ENCODE peak calls at places on chromosomes 4 and X, in nine cellular contexts. C, F, S, G, J, M, A, W and O are unnamed samples.

GRCh38 chr4:53763813-53764597 is 172.7 kb upstream of the LNX1 start:
- DNase-seq in F (peak), A (no peak), J (peak), G (no peak), C (no peak), S (no peak), M (no peak), W (peak), O (no peak)

GRCh38 chr4:176792348-176793059 is at the start of gene VEGFC:
- DNase-seq in W (peak), M (peak), J (no peak), F (peak), C (peak), A (peak), G (peak), S (peak), O (no peak)

GRCh38 chr4:99447079-99447478 is 11.9 kb upstream of the ADH7 start:
- DNase-seq in G (no peak), F (no peak), S (peak), C (no peak), A (no peak), J (no peak), M (no peak), W (peak), O (no peak)

GRCh38 chr4:70940134-70940533 is 38.0 kb downstream of the MOB1B start:
- DNase-seq in W (no peak), F (no peak), C (no peak), M (no peak), S (no peak), G (no peak), J (no peak), A (no peak), O (no peak)

GRCh38 chr4:144574004-144574403 is 72.0 kb upstream of the HHIP start:
- DNase-seq in F (no peak), C (no peak), G (no peak), A (no peak), W (no peak), J (no peak), S (no peak), M (no peak), O (no peak)

GRCh38 chrX:30679369-30679768 is 26.1 kb downstream of the GK start:
- DNase-seq in C (no peak), J (no peak), A (no peak), M (no peak), W (no peak), S (no peak), G (no peak), F (no peak), O (no peak)

GRCh38 chrX:11382935-11383334 is 89.7 kb downstream of the AMELX start:
- DNase-seq in G (no peak), M (no peak), F (no peak), W (no peak), S (no peak), C (no peak), J (no peak), A (no peak), O (no peak)

GRCh38 chr4:10878861-10879260 is 194.3 kb upstream of the CLNK start:
- DNase-seq in J (no peak), W (no peak), M (no peak), G (no peak), C (no peak), S (no peak), A (no peak), F (no peak), O (no peak)

GRCh38 chr4:99324978-99325377 is 3.8 kb upstream of the ADH1B start:
- DNase-seq in A (peak), W (peak), S (no peak), J (no peak), F (peak), M (peak), G (no peak), C (peak), O (no peak)

GRCh38 chrX:48613502-48614160 is 16.3 kb downstream of the WDR13 start:
- DNase-seq in S (no peak), A (no peak), J (no peak), F (no peak), G (no peak), M (no peak), W (peak), C (no peak), O (no peak)

GRCh38 chrX:49844622-49845021 is 15.5 kb downstream of the PAGE4 start:
- DNase-seq in A (no peak), G (no peak), J (no peak), S (no peak), F (no peak), W (no peak), M (no peak), C (no peak), O (no peak)

GRCh38 chr4:52833941-52834525 is 28.1 kb upstream of the RASL11B start:
- DNase-seq in W (peak), C (no peak), F (no peak), J (no peak), M (no peak), S (no peak), G (no peak), A (no peak), O (no peak)

GRCh38 chrX:19782419-19782818 is 105.0 kb downstream of the SH3KBP1 start:
- DNase-seq in S (no peak), C (no peak), G (no peak), M (no peak), F (no peak), W (no peak), A (no peak), J (no peak), O (no peak)

GRCh38 chr4:100762738-100763137 is 244.9 kb upstream of the EMCN start:
- DNase-seq in F (no peak), A (no peak), J (no peak), S (no peak), W (no peak), C (no peak), G (no peak), M (no peak), O (no peak)

GRCh38 chrX:102672876-102673275 is 21.6 kb downstream of the GPRASP1 start:
- DNase-seq in J (no peak), C (no peak), S (no peak), G (no peak), F (no peak), W (peak), M (no peak), A (no peak), O (no peak)

GRCh38 chr4:54363037-54363436 is 133.9 kb downstream of the PDGFRA start:
- DNase-seq in M (no peak), A (no peak), C (no peak), F (no peak), G (no peak), W (no peak), S (no peak), J (no peak), O (no peak)

GRCh38 chr4:38179690-38180299 is 219.6 kb downstream of the PTTG2 start:
- DNase-seq in G (peak), J (peak), S (peak), F (peak), A (peak), W (peak), C (peak), M (peak), O (no peak)

GRCh38 chrX:57900961-57901360 is 9.3 kb downstream of the ZXDA start:
- DNase-seq in M (no peak), A (no peak), W (peak), G (no peak), S (no peak), C (no peak), F (no peak), J (no peak), O (no peak)

GRCh38 chrX:23810279-23810678 is 27.3 kb downstream of the SAT1 start:
- DNase-seq in W (no peak), M (no peak), S (no peak), F (no peak), G (no peak), A (no peak), J (no peak), C (no peak), O (no peak)

GRCh38 chr4:148052448-148052847 is 320.6 kb downstream of the ARHGAP10 start:
- DNase-seq in A (no peak), G (no peak), S (no peak), F (no peak), J (no peak), M (no peak), C (no peak), W (peak), O (no peak)

GRCh38 chrX:40108959-40109287 is 11.2 kb upstream of the BCOR start:
- DNase-seq in M (peak), S (peak), J (no peak), G (no peak), F (peak), W (peak), C (peak), A (peak), O (no peak)

GRCh38 chrX:135985123-135985973 is at the start of gene SLC9A6:
- DNase-seq in W (peak), M (peak), C (peak), F (peak), J (peak), G (no peak), S (peak), A (peak), O (no peak)

GRCh38 chr4:172596206-172596605 is 572.4 kb upstream of the GALNT7 start:
- DNase-seq in M (no peak), W (no peak), F (no peak), G (peak), A (no peak), C (no peak), S (no peak), J (no peak), O (no peak)

GRCh38 chr4:184806711-184807110 is 19.1 kb downstream of the ACSL1 start:
- DNase-seq in C (no peak), S (no peak), F (no peak), W (no peak), A (no peak), G (no peak), M (no peak), J (no peak), O (no peak)

GRCh38 chr4:154939851-154940250 is 158.8 kb downstream of the RBM46 start:
- DNase-seq in C (no peak), A (no peak), M (no peak), J (no peak), G (no peak), S (peak), W (no peak), F (no peak), O (no peak)

GRCh38 chrX:143500751-143501150 is 16.5 kb downstream of the SPANXN3 start:
- DNase-seq in W (no peak), C (no peak), S (no peak), G (no peak), J (no peak), F (no peak), A (no peak), M (no peak), O (no peak)

GRCh38 chr4:87406462-87406861 is 15.5 kb upstream of the HSD17B11 start:
- DNase-seq in M (no peak), W (no peak), C (no peak), S (peak), G (no peak), A (no peak), F (no peak), J (no peak), O (no peak)

GRCh38 chr4:58113083-58113482 is 1002.9 kb upstream of the IGFBP7 start:
- DNase-seq in W (no peak), F (no peak), A (no peak), S (no peak), M (no peak), C (no peak), G (no peak), J (no peak), O (no peak)

GRCh38 chr4:151472711-151473110 is 63.7 kb downstream of the FHIP1A start:
- DNase-seq in A (no peak), M (no peak), S (no peak), J (no peak), C (no peak), F (no peak), W (peak), G (no peak), O (no peak)

GRCh38 chr4:112002301-112002700 is 143.0 kb upstream of the FAM241A start:
- DNase-seq in F (no peak), C (no peak), M (no peak), J (no peak), A (no peak), W (no peak), G (no peak), S (no peak), O (no peak)

GRCh38 chr4:84573738-84574720 is 8.9 kb upstream of the CDS1 start:
- DNase-seq in F (no peak), G (no peak), C (no peak), A (no peak), S (peak), J (no peak), M (no peak), W (no peak), O (no peak)

GRCh38 chr4:25842229-25842840 is 20.5 kb downstream of the SEL1L3 start:
- DNase-seq in C (no peak), J (no peak), A (no peak), M (no peak), W (no peak), S (peak), G (no peak), F (no peak), O (no peak)

GRCh38 chrX:55260806-55261205 is 3.9 kb downstream of the PAGE3 start:
- DNase-seq in J (no peak), G (no peak), A (no peak), C (no peak), W (no peak), F (no peak), M (no peak), S (no peak), O (no peak)

GRCh38 chr4:113761682-113762060 is at the start of gene CAMK2D:
- DNase-seq in F (peak), M (peak), W (peak), J (peak), C (peak), G (no peak), S (peak), A (peak), O (peak)
- TF ChIP-seq CTCF in F (peak), M (peak), W (peak), J (peak), C (peak), G (peak), S (peak), A (peak), O (peak)

DNA sequence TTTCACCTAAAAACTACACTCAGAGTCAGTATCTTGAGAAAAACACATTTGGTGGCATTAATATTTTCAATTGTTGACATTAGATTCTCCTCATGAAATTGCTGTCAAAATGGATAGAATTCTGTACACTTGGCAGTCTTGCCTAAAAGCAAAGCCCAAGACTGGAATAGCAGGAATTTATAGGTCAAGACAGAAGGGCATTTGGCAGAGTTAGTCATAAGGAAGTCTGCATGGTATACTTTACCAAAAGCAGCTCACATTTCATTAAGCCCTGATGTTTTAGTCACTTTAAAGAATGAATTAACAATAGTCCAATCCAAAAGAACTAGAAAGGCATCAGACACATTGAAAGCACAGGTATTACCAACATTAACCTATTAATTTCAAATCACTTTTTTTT is 7.1 kb downstream of the CCDC160 start:
- DNase-seq in J (no peak), S (no peak), C (no peak), W (peak), M (no peak), F (no peak), A (no peak), G (no peak), O (no peak)
- TF ChIP-seq POLR2A in J (no peak), S (no peak), C (no peak), W (no peak), M (no peak), F (no peak), A (no peak), G (no peak), O (no peak)

GRCh38 chrX:109632906-109633504 is 8.0 kb upstream of the KCNE5 start:
- DNase-seq in S (peak), J (no peak), W (peak), C (no peak), F (no peak), A (peak), M (no peak), G (no peak), O (no peak)
- TF ChIP-seq CTCF in S (peak), J (peak), W (peak), C (peak), F (peak), A (peak), M (peak), G (peak), O (peak)

DNA sequence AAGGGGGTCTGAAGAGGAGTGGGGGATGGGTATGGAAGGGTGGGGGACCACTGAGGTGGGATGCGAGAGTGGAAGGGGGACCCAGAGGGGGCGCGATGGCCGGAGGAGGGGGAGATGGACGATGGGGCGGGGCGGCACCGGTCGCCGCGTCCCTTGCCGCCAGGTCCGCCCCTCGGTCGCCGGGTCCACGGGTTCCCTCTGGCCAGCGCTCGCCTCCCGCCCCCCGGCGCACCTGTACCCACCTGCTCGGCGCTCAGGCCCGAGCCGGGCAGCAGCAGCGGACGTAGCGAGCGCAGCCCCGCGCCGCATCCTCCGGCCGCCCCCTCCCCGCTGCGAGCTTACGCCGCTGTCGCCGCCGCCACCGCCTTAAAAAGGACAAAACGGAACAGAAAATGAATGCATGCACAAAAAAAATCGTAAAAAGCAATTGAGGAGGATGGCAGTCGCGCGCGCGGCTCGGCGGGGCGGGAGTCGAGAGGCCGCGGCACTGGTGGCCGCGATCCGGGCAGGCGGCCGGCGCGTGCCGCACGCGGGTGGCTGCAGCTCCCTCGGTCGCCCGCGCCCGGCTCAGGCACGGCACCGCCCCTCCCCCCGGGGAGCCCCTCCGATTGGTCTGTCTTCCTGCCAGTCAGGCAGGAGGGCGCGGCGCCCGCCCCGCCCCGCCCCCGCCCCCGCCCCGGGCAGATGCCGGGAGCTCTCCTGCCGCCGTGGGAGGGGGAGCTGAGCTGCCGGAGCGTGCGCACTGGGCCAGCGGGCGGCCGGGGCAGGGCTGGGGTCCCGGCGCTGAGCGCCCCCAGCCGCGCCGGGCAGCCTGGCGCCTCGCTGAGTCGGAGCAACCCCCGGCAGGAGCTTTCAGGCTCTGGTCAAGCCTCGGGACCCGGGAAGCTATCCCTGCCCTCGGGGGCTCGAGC is at the start of gene JAKMIP1:
- DNase-seq in F (peak), J (no peak), S (no peak), W (peak), G (no peak), M (peak), A (peak), C (peak), O (no peak)
- TF ChIP-seq POLR2A in F (no peak), J (no peak), S (no peak), W (no peak), G (no peak), M (no peak), A (no peak), C (no peak), O (no peak)

DNA sequence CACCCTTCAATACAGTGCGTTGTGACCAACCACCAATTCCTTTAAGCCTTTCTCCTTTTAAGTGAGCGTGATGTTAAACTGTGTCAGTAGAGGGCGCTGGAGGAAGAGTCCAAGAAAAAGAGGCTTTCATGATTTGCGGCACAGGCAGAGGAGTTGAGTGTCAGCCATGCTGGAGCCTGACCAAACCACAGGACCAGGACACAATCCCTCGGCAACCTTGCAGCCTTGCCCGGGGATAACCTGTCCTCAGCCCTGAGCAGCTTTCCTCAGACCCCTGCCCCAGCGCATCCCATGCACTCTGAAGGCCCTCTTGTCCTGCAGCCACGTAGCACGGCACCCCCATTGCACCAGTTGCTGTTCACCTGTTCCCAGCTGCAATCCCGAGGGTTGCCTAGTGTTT is 53.5 kb upstream of the SMIM31 start:
- DNase-seq in M (no peak), A (peak), G (peak), W (no peak), F (no peak), J (no peak), C (no peak), S (peak), O (no peak)
- TF ChIP-seq CTCF in M (no peak), A (peak), G (peak), W (no peak), F (no peak), J (no peak), C (no peak), S (peak), O (no peak)

GRCh38 chr4:168882650-168883233 is 127.3 kb downstream of the CBR4 start:
- DNase-seq in W (peak), A (no peak), M (no peak), G (no peak), F (peak), C (no peak), S (no peak), J (no peak), O (no peak)

GRCh38 chr4:168879178-168879577 is 130.9 kb downstream of the CBR4 start:
- DNase-seq in C (no peak), G (no peak), J (no peak), M (no peak), A (no peak), F (no peak), S (peak), W (no peak), O (no peak)

GRCh38 chr4:168881754-168882153 is 128.3 kb downstream of the CBR4 start:
- DNase-seq in S (no peak), A (no peak), G (no peak), C (no peak), W (no peak), F (no peak), M (no peak), J (no peak), O (no peak)

GRCh38 chr4:168880087-168880675 is 129.9 kb downstream of the CBR4 start:
- DNase-seq in S (no peak), M (no peak), J (no peak), F (no peak), W (peak), A (no peak), C (no peak), G (no peak), O (no peak)

GRCh38 chr4:168880811-168881595 is 129.1 kb downstream of the CBR4 start:
- DNase-seq in C (no peak), F (no peak), W (no peak), M (no peak), G (no peak), A (no peak), J (no peak), S (peak), O (no peak)
- TF ChIP-seq POLR2A in C (no peak), F (no peak), W (no peak), M (no peak), G (no peak), A (no peak), J (no peak), S (no peak), O (no peak)